ENCODE peak calls at places on chromosomes 7 and 10, in six cellular contexts. D is HCT116, E is GM12878, G is HepG2, F is H1, A is K562. H is an unnamed sample.

GRCh38 chr7:79555571-79555970 is 102.1 kb upstream of the MAGI2 start:
- DNase-seq in D (no peak), E (no peak), G (no peak), F (no peak), A (no peak), H (no peak)

GRCh38 chr7:74495112-74495880 is 41.6 kb downstream of the GTF2IRD1 start:
- DNase-seq in D (no peak), E (no peak), G (no peak), F (no peak), A (no peak), H (no peak)

GRCh38 chr10:119022846-119023552 is 6.5 kb upstream of the NANOS1 start:
- DNase-seq in D (no peak), E (no peak), G (no peak), F (peak), A (no peak), H (peak)

GRCh38 chr10:102242118-102242485 is 790 bp upstream of the PITX3 start:
- DNase-seq in D (no peak), E (no peak), G (no peak), F (no peak), A (no peak), H (no peak)

GRCh38 chr7:158824028-158824427 is 5.3 kb downstream of the ESYT2 start:
- DNase-seq in D (no peak), E (peak), G (no peak), F (no peak), A (peak), H (no peak)

GRCh38 chr10:62726142-62726541 is 78.4 kb upstream of the ADO start:
- DNase-seq in D (no peak), E (no peak), G (no peak), F (no peak), A (no peak), H (no peak)

GRCh38 chr10:128161031-128161430 is 34.8 kb upstream of the MKI67 start:
- DNase-seq in D (no peak), E (no peak), G (no peak), F (no peak), A (no peak), H (no peak)

GRCh38 chr7:130298927-130299326 is 6.0 kb downstream of the CPA4 start:
- DNase-seq in D (no peak), E (no peak), G (no peak), F (no peak), A (no peak), H (no peak)

GRCh38 chr7:148472406-148472805 is 118.2 kb upstream of the C7orf33 start:
- DNase-seq in D (no peak), E (no peak), G (no peak), F (no peak), A (no peak), H (no peak)

GRCh38 chr7:115008465-115009114 is 86.7 kb downstream of the MDFIC start:
- DNase-seq in D (no peak), E (no peak), G (no peak), F (no peak), A (no peak), H (no peak)

GRCh38 chr10:47402681-47403301 is 18.7 kb upstream of the ZNF488 start:
- DNase-seq in D (peak), E (no peak), G (peak), F (peak), A (no peak), H (peak)

GRCh38 chr7:3289996-3290395 is 11.1 kb upstream of the SDK1 start:
- DNase-seq in D (no peak), E (no peak), G (no peak), F (no peak), A (no peak), H (no peak)

GRCh38 chr7:1512781-1513656 is 8.8 kb upstream of the INTS1 start:
- DNase-seq in D (peak), E (no peak), G (no peak), F (no peak), A (peak), H (no peak)

GRCh38 chr7:105935250-105935649 is 27.8 kb upstream of the CDHR3 start:
- DNase-seq in D (no peak), E (no peak), G (no peak), F (no peak), A (no peak), H (no peak)

GRCh38 chr10:5860039-5860438 is 29.7 kb downstream of the ANKRD16 start:
- DNase-seq in D (no peak), E (no peak), G (no peak), F (no peak), A (no peak), H (no peak)

GRCh38 chr7:76316984-76317781 is 14.7 kb downstream of the HSPB1 start:
- DNase-seq in D (no peak), E (no peak), G (no peak), F (no peak), A (peak), H (no peak)

GRCh38 chr10:42997151-42997848 is 79.6 kb upstream of the RET start:
- DNase-seq in D (no peak), E (no peak), G (no peak), F (no peak), A (no peak), H (no peak)

GRCh38 chr10:31320598-31321211 is 1.7 kb downstream of the ZEB1 start:
- DNase-seq in D (no peak), E (no peak), G (peak), F (peak), A (peak), H (no peak)

GRCh38 chr7:102064361-102065025 is 222.2 kb upstream of the SH2B2 start:
- DNase-seq in D (no peak), E (no peak), G (no peak), F (no peak), A (peak), H (no peak)

GRCh38 chr7:2237109-2237602 is 4.4 kb upstream of the MAD1L1 start:
- DNase-seq in D (no peak), E (peak), G (no peak), F (no peak), A (no peak), H (no peak)

GRCh38 chr10:24462340-24462739 is 253.4 kb downstream of the KIAA1217 start:
- DNase-seq in D (no peak), E (no peak), G (no peak), F (no peak), A (no peak), H (no peak)

GRCh38 chr10:59991117-59991516 is 84.8 kb upstream of the CCDC6 start:
- DNase-seq in D (no peak), E (no peak), G (no peak), F (no peak), A (no peak), H (no peak)

GRCh38 chr7:48063985-48064384 is 25.1 kb upstream of the UPP1 start:
- DNase-seq in D (no peak), E (no peak), G (no peak), F (no peak), A (no peak), H (no peak)

GRCh38 chr7:4739528-4739992 is 35.9 kb upstream of the AP5Z1 start:
- DNase-seq in D (no peak), E (no peak), G (peak), F (no peak), A (peak), H (no peak)

GRCh38 chr10:35217458-35217857 is 90.8 kb downstream of the CREM start:
- DNase-seq in D (no peak), E (no peak), G (no peak), F (no peak), A (no peak), H (no peak)

GRCh38 chr10:72061491-72061890 is 26.9 kb downstream of the SPOCK2 start:
- DNase-seq in D (no peak), E (no peak), G (no peak), F (peak), A (peak), H (no peak)

GRCh38 chr10:49280001-49280408 is 19.0 kb upstream of the C10orf71 start:
- DNase-seq in D (no peak), E (no peak), G (no peak), F (no peak), A (no peak), H (no peak)

GRCh38 chr10:14063531-14064317 is 267.0 kb downstream of the FRMD4A start:
- DNase-seq in D (no peak), E (no peak), G (no peak), F (no peak), A (no peak), H (no peak)

GRCh38 chr10:101576229-101576863 is 11.7 kb downstream of the POLL start:
- DNase-seq in D (no peak), E (no peak), G (no peak), F (no peak), A (peak), H (no peak)

GRCh38 chr10:93219347-93219746 is 145.7 kb downstream of the CYP26A1 start:
- DNase-seq in D (no peak), E (no peak), G (no peak), F (no peak), A (no peak), H (no peak)

GRCh38 chr7:2202901-2203550 is 29.7 kb downstream of the MAD1L1 start:
- DNase-seq in D (no peak), E (no peak), G (no peak), F (no peak), A (no peak), H (no peak)

GRCh38 chr10:103626178-103626577 is 132.7 kb downstream of the NEURL1 start:
- DNase-seq in D (no peak), E (no peak), G (no peak), F (no peak), A (no peak), H (no peak)

GRCh38 chr10:85864173-85864549 is 502.4 kb downstream of the GRID1 start:
- DNase-seq in D (no peak), E (no peak), G (no peak), F (no peak), A (no peak), H (no peak)

GRCh38 chr7:158109364-158110033 is 478.1 kb downstream of the PTPRN2 start:
- DNase-seq in D (no peak), E (no peak), G (no peak), F (peak), A (peak), H (no peak)

GRCh38 chr10:33265621-33266020 is 68.8 kb downstream of the NRP1 start:
- DNase-seq in D (no peak), E (no peak), G (no peak), F (no peak), A (no peak), H (no peak)
- TF ChIP-seq YY1 in D (no peak), E (no peak), G (no peak), F (no peak), A (no peak), H (no peak)

DNA sequence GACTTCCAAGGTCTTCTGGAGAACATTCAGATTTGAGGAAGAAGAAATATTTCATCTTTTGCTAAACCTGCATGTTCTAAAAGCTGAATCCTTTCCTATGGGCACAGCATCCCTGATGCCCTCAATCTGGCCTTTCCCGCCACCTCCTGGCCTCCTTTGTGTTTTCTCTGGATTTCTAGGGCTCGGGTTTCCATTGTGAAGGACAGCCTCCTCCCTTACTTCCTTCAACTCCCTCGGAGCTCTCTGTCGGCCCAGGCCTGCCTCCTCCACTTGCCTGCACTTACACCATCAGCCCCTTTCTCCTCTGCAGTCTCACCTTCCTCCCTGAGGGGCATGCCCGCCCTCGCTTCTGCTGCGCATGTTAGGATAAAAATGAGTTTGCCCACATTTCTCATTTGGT is 75.4 kb downstream of the WIPF3 start:
- DNase-seq in D (no peak), E (no peak), G (no peak), F (peak), A (no peak), H (peak)
- TF ChIP-seq ZNF274 in D (no peak), E (no peak), G (no peak), F (no peak), A (no peak), H (no peak)

GRCh38 chr10:317219-317868 is 182.1 kb downstream of the ZMYND11 start:
- DNase-seq in D (no peak), E (peak), G (no peak), F (no peak), A (no peak), H (no peak)

GRCh38 chr10:314871-315270 is 179.6 kb downstream of the ZMYND11 start:
- DNase-seq in D (no peak), E (no peak), G (no peak), F (no peak), A (no peak), H (no peak)

GRCh38 chr10:320787-321186 is 185.5 kb downstream of the ZMYND11 start:
- DNase-seq in D (no peak), E (no peak), G (no peak), F (no peak), A (no peak), H (no peak)

GRCh38 chr10:316390-316789 is 181.1 kb downstream of the ZMYND11 start:
- DNase-seq in D (no peak), E (no peak), G (no peak), F (no peak), A (no peak), H (no peak)

GRCh38 chr10:317926-318325 is 182.7 kb downstream of the ZMYND11 start:
- DNase-seq in D (no peak), E (no peak), G (no peak), F (no peak), A (no peak), H (no peak)
- H3K4me3 ChIP-seq in D (no peak), E (no peak), G (no peak), F (no peak), A (no peak), H (no peak)

GRCh38 chr10:6912424-6912823 is 332.3 kb upstream of the PRKCQ start:
- DNase-seq in D (no peak), E (no peak), G (no peak), F (no peak), A (no peak), H (no peak)
- TF ChIP-seq YY1 in D (no peak), E (no peak), G (no peak), F (no peak), A (no peak), H (no peak)

DNA sequence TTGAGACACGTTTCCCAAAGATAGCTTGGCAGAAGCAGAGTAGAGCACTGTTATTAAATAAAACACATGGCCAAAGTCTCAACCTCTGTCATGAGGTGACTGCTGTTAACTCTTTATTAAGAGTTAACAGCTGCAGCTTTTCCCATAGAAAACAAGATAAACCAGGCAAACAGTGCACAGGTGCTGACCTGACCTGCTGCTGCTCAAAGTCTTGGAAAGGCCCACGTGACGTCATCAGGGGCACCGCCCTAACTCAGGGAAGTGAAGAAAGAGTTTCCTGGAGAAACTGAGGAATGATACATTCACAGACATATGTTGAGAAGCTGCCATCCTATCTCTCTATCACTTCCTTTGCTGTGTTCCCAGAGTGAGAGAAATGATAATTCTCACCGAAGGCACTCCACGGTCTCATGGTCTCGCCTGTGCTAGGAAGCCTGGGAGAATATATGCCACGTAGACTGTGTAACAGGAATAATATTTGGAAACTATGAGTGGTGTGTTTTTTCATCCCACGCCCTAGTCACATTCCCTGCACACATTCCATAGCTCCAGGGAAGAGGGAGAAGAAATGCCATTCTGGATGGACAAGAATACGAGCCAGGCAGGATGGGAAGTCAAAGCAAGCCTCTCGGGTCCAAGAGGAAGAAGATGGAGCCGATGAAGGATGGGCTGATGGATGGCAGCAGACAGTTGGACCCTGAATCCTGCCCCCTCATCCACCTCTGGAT is 146.2 kb upstream of the NFE2L3 start:
- DNase-seq in D (no peak), E (no peak), G (no peak), F (no peak), A (no peak), H (no peak)
- TF ChIP-seq ZNF274 in D (no peak), E (no peak), G (no peak), F (no peak), A (no peak), H (no peak)

DNA sequence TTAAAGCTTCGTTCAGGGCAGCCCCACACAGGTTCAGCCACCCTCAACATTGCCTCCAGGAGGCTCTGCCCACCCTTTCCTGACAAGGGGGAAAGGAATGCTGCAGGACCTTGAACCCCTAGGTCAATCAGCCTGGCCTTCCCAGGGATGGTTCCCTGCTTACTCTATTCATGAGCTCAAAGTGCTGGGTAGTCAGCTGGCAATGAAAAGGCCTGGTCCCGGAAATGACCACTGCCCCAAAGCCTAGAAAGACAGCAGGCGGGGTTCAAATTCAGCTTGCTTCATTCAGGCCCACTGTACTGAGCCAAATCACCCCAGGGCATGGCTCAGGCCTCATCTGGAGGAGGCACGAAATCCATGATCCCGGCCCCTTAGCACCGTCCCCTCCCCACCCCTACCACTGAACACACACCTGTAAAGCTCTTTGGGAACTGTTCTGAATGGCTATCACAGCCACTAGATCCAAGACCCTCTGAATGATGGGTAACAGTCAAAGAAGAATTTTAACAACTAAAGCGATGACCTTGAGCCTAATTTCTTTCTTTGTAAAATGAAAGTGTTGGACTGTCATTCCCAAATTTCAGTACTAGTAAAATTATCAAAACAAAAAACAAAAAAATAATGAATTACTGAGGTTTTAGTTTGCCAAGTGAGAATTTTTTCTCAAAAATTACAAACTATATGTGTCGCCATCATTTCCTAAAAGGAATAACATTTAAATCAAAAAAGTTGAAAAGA is 1.0 kb downstream of the URGCP start:
- DNase-seq in D (peak), E (no peak), G (peak), F (no peak), A (peak), H (no peak)
- H3K4me3 ChIP-seq in D (peak), E (peak), G (peak), F (peak), A (peak), H (peak)

GRCh38 chr7:150941983-150942590 is 36.0 kb downstream of the KCNH2 start:
- DNase-seq in D (no peak), E (no peak), G (no peak), F (no peak), A (no peak), H (no peak)
- TF ChIP-seq YY1 in D (no peak), E (no peak), G (no peak), F (no peak), A (no peak), H (no peak)